ENCODE peak calls at places on chromosomes 1 and 21, in seven cellular contexts. P is small intestine; H is cardiac muscle cell; F is fibroblast of lung; O is stimulated activated naive CD8-positive, alpha-beta T cell treated with anti-CD3 and anti-CD28 coated beads, Interleukin-15, Interleukin-2, amounts not matched to agents 100 U/mL and 50 U/mL, for 24 hours; N is stimulated activated CD8-positive, alpha-beta memory T cell treated with anti-CD3 and anti-CD28 coated beads, Interleukin-12 subunit alpha, Interleukin-12 subunit beta, amount 100 ng/mL, for 4 hours; J is activated CD8-positive, alpha-beta memory T cell treated with anti-CD3 and anti-CD28 coated beads for 48 hours. U is an unnamed sample.

GRCh38 chr1:180256353-180257027 is 26.4 kb downstream of the LHX4 start:
- DNase-seq in P (no peak), H (no peak), F (no peak), O (no peak), N (no peak), J (no peak), U (no peak)

GRCh38 chr1:55284856-55285255 is 69.7 kb upstream of the USP24 start:
- DNase-seq in P (peak; percentile 14), H (peak; percentile 70), F (peak; percentile 75), O (peak; percentile 30), N (no peak), J (no peak), U (no peak)

GRCh38 chr1:55233149-55233777 is 18.1 kb upstream of the USP24 start:
- DNase-seq in P (no peak), H (no peak), F (no peak), O (no peak), N (no peak), J (no peak), U (no peak)

GRCh38 chr1:212512731-212513559 is 80.2 kb downstream of the NENF start:
- DNase-seq in P (no peak), H (no peak), F (no peak), O (no peak), N (no peak), J (no peak), U (no peak)

GRCh38 chr1:204562075-204562990 is 46.1 kb downstream of the MDM4 start:
- DNase-seq in P (no peak), H (no peak), F (no peak), O (no peak), N (no peak), J (no peak), U (no peak)

GRCh38 chr1:207345644-207346561 is 24.4 kb downstream of the CD55 start:
- DNase-seq in P (no peak), H (no peak), F (no peak), O (no peak), N (no peak), J (no peak), U (no peak)

GRCh38 chr1:113073457-113073950 is 506 bp downstream of the LRIG2 start:
- DNase-seq in P (peak; percentile 54), H (peak; percentile 62), F (peak; percentile 62), O (no peak), N (no peak), J (no peak), U (peak; percentile 80)

GRCh38 chr1:206847337-206847834 is 18.0 kb upstream of the IL20 start:
- DNase-seq in P (no peak), H (no peak), F (no peak), O (no peak), N (no peak), J (no peak), U (no peak)

GRCh38 chr21:44093761-44094160 is 13.4 kb upstream of the PWP2 start:
- DNase-seq in P (peak; percentile 59), H (no peak), F (no peak), O (peak; percentile 1), N (no peak), J (no peak), U (peak; percentile 82)

GRCh38 chr1:230518511-230518910 is 92.4 kb upstream of the PGBD5 start:
- DNase-seq in P (no peak), H (no peak), F (no peak), O (no peak), N (no peak), J (no peak), U (no peak)

GRCh38 chr1:214583824-214584554 is 19.0 kb upstream of the CENPF start:
- DNase-seq in P (no peak), H (no peak), F (no peak), O (no peak), N (no peak), J (no peak), U (no peak)

GRCh38 chr1:13549521-13549920 is 34.1 kb upstream of the PDPN start:
- DNase-seq in P (no peak), H (no peak), F (no peak), O (no peak), N (no peak), J (no peak), U (no peak)

GRCh38 chr1:42175314-42176054 is 10.9 kb upstream of the GUCA2A start:
- DNase-seq in P (no peak), H (no peak), F (no peak), O (no peak), N (no peak), J (no peak), U (no peak)

GRCh38 chr21:15134711-15135110 is 69.9 kb upstream of the NRIP1 start:
- DNase-seq in P (peak; percentile 79), H (no peak), F (no peak), O (no peak), N (no peak), J (no peak), U (peak; percentile 76)

GRCh38 chr21:35520302-35520701 is 471.2 kb upstream of the RUNX1 start:
- DNase-seq in P (peak; percentile 58), H (no peak), F (no peak), O (no peak), N (no peak), J (no peak), U (no peak)

GRCh38 chr1:229124471-229125198 is 146.3 kb upstream of the RAB4A start:
- DNase-seq in P (peak; percentile 88), H (no peak), F (no peak), O (no peak), N (no peak), J (no peak), U (no peak)

GRCh38 chr1:233240367-233240766 is 55.2 kb downstream of the PCNX2 start:
- DNase-seq in P (no peak), H (no peak), F (peak; percentile 9), O (no peak), N (no peak), J (no peak), U (no peak)

GRCh38 chr1:180181996-180182675 is 27.5 kb downstream of the QSOX1 start:
- DNase-seq in P (no peak), H (no peak), F (no peak), O (no peak), N (no peak), J (no peak), U (no peak)

GRCh38 chr1:242030071-242030470 is 31.2 kb upstream of the MAP1LC3C start:
- DNase-seq in P (no peak), H (no peak), F (no peak), O (no peak), N (no peak), J (no peak), U (no peak)

GRCh38 chr1:16984717-16985116 is 4.3 kb upstream of the MFAP2 start:
- DNase-seq in P (no peak), H (peak; percentile 96), F (peak; percentile 80), O (no peak), N (no peak), J (no peak), U (no peak)

U was measured in mucosa of descending colon.